ENCODE peak calls at places on chromosome 18, in four cellular contexts. T, M, F and D are unnamed samples.

GRCh38 chr18:7729858-7730257 is 162.7 kb downstream of the PTPRM start:
- DNase-seq in T (no peak), M (no peak), F (no peak), D (no peak)

GRCh38 chr18:78818961-78819360 is 160.7 kb upstream of the SALL3 start:
- DNase-seq in T (no peak), M (no peak), F (no peak), D (no peak)

GRCh38 chr18:46627136-46627535 is 29.9 kb downstream of the LOXHD1 start:
- DNase-seq in T (no peak), M (no peak), F (no peak), D (no peak)

GRCh38 chr18:1541478-1541877 is 636.8 kb downstream of the ADCYAP1 start:
- DNase-seq in T (no peak), M (no peak), F (no peak), D (no peak)

GRCh38 chr18:45688834-45689233 is 35.1 kb upstream of the SLC14A1 start:
- DNase-seq in T (peak), M (no peak), F (no peak), D (no peak)

GRCh38 chr18:57269756-57270534 is 82.4 kb upstream of the ST8SIA3 start:
- DNase-seq in T (no peak), M (no peak), F (no peak), D (no peak)

GRCh38 chr18:45557779-45558178 is 57.5 kb upstream of the SLC14A2 start:
- DNase-seq in T (no peak), M (no peak), F (no peak), D (no peak)

GRCh38 chr18:2494921-2495320 is 76.4 kb downstream of the METTL4 start:
- DNase-seq in T (no peak), M (no peak), F (no peak), D (no peak)

GRCh38 chr18:63741769-63742168 is 33.4 kb upstream of the SERPINB7 start:
- DNase-seq in T (no peak), M (peak), F (no peak), D (no peak)

GRCh38 chr18:11955299-11956029 is 25.8 kb upstream of the IMPA2 start:
- DNase-seq in T (peak), M (peak), F (no peak), D (no peak)

GRCh38 chr18:74496508-74497307 is 545 bp downstream of the CNDP2 start:
- DNase-seq in T (peak), M (peak), F (no peak), D (no peak)

GRCh38 chr18:9454061-9454703 is 21.1 kb upstream of the RALBP1 start:
- DNase-seq in T (no peak), M (no peak), F (no peak), D (no peak)

GRCh38 chr18:1104265-1104792 is 199.7 kb downstream of the ADCYAP1 start:
- DNase-seq in T (no peak), M (peak), F (no peak), D (no peak)

GRCh38 chr18:67519582-67519981 is 3.1 kb upstream of the DSEL start:
- DNase-seq in T (no peak), M (peak), F (no peak), D (no peak)

GRCh38 chr18:48116873-48117630 is 186.6 kb upstream of the SMAD2 start:
- DNase-seq in T (no peak), M (no peak), F (no peak), D (no peak)

GRCh38 chr18:6920099-6920955 is 190.8 kb downstream of the ARHGAP28 start:
- DNase-seq in T (peak), M (peak), F (peak), D (peak)

GRCh38 chr18:73646772-73647171 is 500.9 kb downstream of the FBXO15 start:
- DNase-seq in T (no peak), M (no peak), F (no peak), D (no peak)

GRCh38 chr18:49061239-49061905 is 110.6 kb upstream of the SMAD7 start:
- DNase-seq in T (no peak), M (no peak), F (no peak), D (no peak)

GRCh38 chr18:35174093-35174731 is 66.6 kb upstream of the ZNF397 start:
- DNase-seq in T (no peak), M (no peak), F (no peak), D (no peak)

GRCh38 chr18:5107990-5108389 is 89.1 kb downstream of the AKAIN1 start:
- DNase-seq in T (no peak), M (no peak), F (no peak), D (no peak)

GRCh38 chr18:61274561-61274960 is 58.7 kb upstream of the CDH20 start:
- DNase-seq in T (no peak), M (no peak), F (no peak), D (no peak)

GRCh38 chr18:46577546-46577945 is 79.5 kb downstream of the LOXHD1 start:
- DNase-seq in T (no peak), M (no peak), F (no peak), D (no peak)

GRCh38 chr18:44725300-44726096 is 44.8 kb downstream of the SETBP1 start:
- DNase-seq in T (no peak), M (peak), F (peak), D (peak)

GRCh38 chr18:6414723-6415362 is at the start of gene L3MBTL4:
- DNase-seq in T (peak), M (no peak), F (peak), D (peak)

GRCh38 chr18:25826823-25827617 is 263.4 kb downstream of the SS18 start:
- DNase-seq in T (no peak), M (no peak), F (no peak), D (no peak)

GRCh38 chr18:58412844-58413666 is 215.8 kb downstream of the ALPK2 start:
- DNase-seq in T (no peak), M (no peak), F (no peak), D (no peak)